ENCODE peak calls at places on chromosomes 16 and 17, in ten cellular contexts. X is PC-9, V is AG20443, Q is NCI-H510A, U is heart left ventricle, K is NCI-H2081, M is right cardiac atrium, L is aorta, A is NCI-H748 treated with DMSO at 0.1 percent for 48 hours, H is NCI-H1105. S is an unnamed sample.

GRCh38 chr17:11852911-11853310 is 144.4 kb downstream of the ZNF18 start:
- DNase-seq in X (no peak), V (no peak), Q (no peak), U (no peak), K (no peak), M (no peak), L (no peak), A (no peak), H (no peak), S (no peak)

GRCh38 chr17:43966276-43966675 is 12.5 kb upstream of the PYY start:
- DNase-seq in X (peak), V (no peak), Q (no peak), U (no peak), K (no peak), M (no peak), L (no peak), A (no peak), H (no peak), S (no peak)

GRCh38 chr16:57240872-57241271 is 4.2 kb upstream of the ARL2BP start:
- DNase-seq in X (no peak), V (no peak), Q (no peak), U (no peak), K (no peak), M (no peak), L (no peak), A (no peak), H (no peak), S (no peak)

GRCh38 chr17:64060331-64060730 is 39.9 kb upstream of the ICAM2 start:
- DNase-seq in X (no peak), V (no peak), Q (no peak), U (no peak), K (no peak), M (no peak), L (no peak), A (no peak), H (no peak), S (no peak)

GRCh38 chr17:47967607-47968252 is 3.2 kb upstream of the CDK5RAP3 start:
- DNase-seq in X (peak), V (peak), Q (no peak), U (no peak), K (no peak), M (no peak), L (no peak), A (no peak), H (no peak), S (no peak)

GRCh38 chr17:79010304-79010646 is 711 bp upstream of the CANT1 start:
- DNase-seq in X (no peak), V (no peak), Q (no peak), U (no peak), K (no peak), M (peak), L (no peak), A (no peak), H (no peak), S (no peak)

GRCh38 chr16:80317132-80318098 is 223.4 kb upstream of the DYNLRB2 start:
- DNase-seq in X (no peak), V (peak), Q (no peak), U (no peak), K (no peak), M (no peak), L (no peak), A (no peak), H (no peak), S (no peak)

GRCh38 chr17:27207073-27207511 is 86.8 kb upstream of the WSB1 start:
- DNase-seq in X (no peak), V (peak), Q (no peak), U (no peak), K (no peak), M (no peak), L (no peak), A (no peak), H (no peak), S (no peak)

GRCh38 chr17:77560417-77560816 is 398.1 kb upstream of the TNRC6C start:
- DNase-seq in X (no peak), V (no peak), Q (no peak), U (no peak), K (no peak), M (no peak), L (no peak), A (no peak), H (no peak), S (no peak)

GRCh38 chr17:65785109-65785508 is 223.7 kb upstream of the AXIN2 start:
- DNase-seq in X (peak), V (peak), Q (no peak), U (no peak), K (no peak), M (no peak), L (no peak), A (no peak), H (no peak), S (no peak)

GRCh38 chr17:60526726-60527125 is 684 bp upstream of the APPBP2 start:
- DNase-seq in X (no peak), V (peak), Q (no peak), U (no peak), K (no peak), M (no peak), L (no peak), A (peak), H (no peak), S (no peak)

GRCh38 chr16:21060027-21060510 is 90.6 kb downstream of the DNAH3 start:
- DNase-seq in X (no peak), V (no peak), Q (no peak), U (no peak), K (no peak), M (no peak), L (no peak), A (no peak), H (no peak), S (peak)

GRCh38 chr17:42212382-42212781 is 18.1 kb upstream of the GHDC start:
- DNase-seq in X (no peak), V (no peak), Q (no peak), U (no peak), K (no peak), M (no peak), L (no peak), A (no peak), H (no peak), S (no peak)

GRCh38 chr17:75571197-75571884 is 16.3 kb upstream of the MYO15B start:
- DNase-seq in X (no peak), V (no peak), Q (no peak), U (peak), K (no peak), M (peak), L (peak), A (no peak), H (no peak), S (no peak)

GRCh38 chr17:35716897-35717839 is 14.3 kb upstream of the RASL10B start:
- DNase-seq in X (no peak), V (no peak), Q (no peak), U (no peak), K (no peak), M (no peak), L (no peak), A (no peak), H (no peak), S (no peak)

GRCh38 chr16:67326472-67327309 is at the start of the genes KCTD19 and LRRC36:
- DNase-seq in X (no peak), V (peak), Q (peak), U (peak), K (peak), M (peak), L (peak), A (peak), H (peak), S (no peak)

GRCh38 chr16:89193021-89193575 is 7.2 kb downstream of the SLC22A31 start:
- DNase-seq in X (peak), V (peak), Q (no peak), U (no peak), K (no peak), M (peak), L (peak), A (no peak), H (no peak), S (no peak)

GRCh38 chr16:31073073-31073822 is 792 bp downstream of the ZNF668 start:
- DNase-seq in X (peak), V (peak), Q (peak), U (peak), K (peak), M (peak), L (peak), A (peak), H (peak), S (peak)

GRCh38 chr17:50064253-50064991 is 8.5 kb downstream of the ITGA3 start:
- DNase-seq in X (peak), V (peak), Q (no peak), U (no peak), K (no peak), M (peak), L (peak), A (no peak), H (no peak), S (no peak)